ENCODE peak calls at places on chromosomes 13 and 19, in four cellular contexts. I is K562, X is H1, L is HepG2. B is an unnamed sample.

GRCh38 chr13:20840590-20840989 is 62.0 kb downstream of the XPO4 start:
- DNase-seq in I (no peak), X (no peak), L (no peak), B (no peak)

GRCh38 chr13:44280461-44280860 is 93.2 kb upstream of the SERP2 start:
- DNase-seq in I (no peak), X (no peak), L (peak), B (no peak)

GRCh38 chr19:1295169-1296012 is 9.7 kb downstream of the EFNA2 start:
- DNase-seq in I (peak), X (peak), L (no peak), B (no peak)

GRCh38 chr13:113051641-113052040 is 54.0 kb upstream of the F7 start:
- DNase-seq in I (no peak), X (no peak), L (no peak), B (no peak)

GRCh38 chr19:40613669-40614594 is 12.8 kb downstream of the LTBP4 start:
- DNase-seq in I (peak), X (peak), L (no peak), B (peak)

GRCh38 chr19:38774181-38774950 is 1.0 kb upstream of the LGALS7 start:
- DNase-seq in I (no peak), X (no peak), L (no peak), B (no peak)

GRCh38 chr13:98203641-98204326 is 26.7 kb upstream of the RNF113B start:
- DNase-seq in I (no peak), X (no peak), L (no peak), B (no peak)

GRCh38 chr13:47826481-47826880 is 174.6 kb downstream of the SUCLA2 start:
- DNase-seq in I (no peak), X (no peak), L (no peak), B (no peak)

GRCh38 chr19:43589680-43590079 is 6.3 kb downstream of the IRGQ start:
- DNase-seq in I (no peak), X (no peak), L (no peak), B (no peak)

GRCh38 chr13:87893982-87894527 is 222.9 kb downstream of the SLITRK5 start:
- DNase-seq in I (no peak), X (no peak), L (no peak), B (no peak)

GRCh38 chr19:49064768-49065611 is at the start of gene NTF4:
- DNase-seq in I (peak), X (peak), L (peak), B (no peak)

DNA sequence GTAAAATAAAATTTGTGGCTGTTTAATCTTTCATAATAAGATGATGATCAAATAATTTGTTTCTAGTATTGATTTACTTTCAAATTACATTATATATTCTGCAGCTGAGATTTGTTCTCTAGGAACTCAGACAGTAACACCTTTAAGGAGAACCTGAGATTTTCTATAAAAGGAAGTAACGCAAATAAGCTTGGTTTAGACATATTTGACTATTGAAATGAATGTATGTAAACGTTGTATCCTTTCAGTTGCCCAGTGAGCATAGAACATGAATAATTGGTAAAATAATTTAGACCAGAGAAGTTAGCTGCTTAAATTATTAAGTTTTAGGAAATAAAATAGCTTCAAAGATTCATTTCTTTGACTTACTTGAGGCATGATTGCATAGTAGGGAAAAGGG is 3.1 kb downstream of the CDK8 start:
- DNase-seq in I (no peak), X (no peak), L (no peak), B (no peak)
- TF ChIP-seq SRF in I (no peak), X (no peak), L (no peak), B (no peak)

GRCh38 chr13:33349996-33350826 is 64.7 kb upstream of the STARD13 start:
- DNase-seq in I (no peak), X (peak), L (no peak), B (no peak)
- TF ChIP-seq SRF in I (no peak), X (no peak), L (no peak), B (no peak)

GRCh38 chr13:94548382-94549240 is 47.3 kb downstream of the TGDS start:
- DNase-seq in I (no peak), X (no peak), L (peak), B (peak)

GRCh38 chr13:94553766-94554165 is 42.2 kb downstream of the TGDS start:
- DNase-seq in I (no peak), X (no peak), L (no peak), B (no peak)

GRCh38 chr13:94552095-94552494 is 43.9 kb downstream of the TGDS start:
- DNase-seq in I (no peak), X (no peak), L (no peak), B (no peak)

GRCh38 chr13:94549241-94550029 is 46.5 kb downstream of the TGDS start:
- DNase-seq in I (peak), X (peak), L (peak), B (peak)

GRCh38 chr13:94550030-94550738 is 45.8 kb downstream of the TGDS start:
- DNase-seq in I (no peak), X (no peak), L (peak), B (no peak)
- TF ChIP-seq SRF in I (no peak), X (no peak), L (no peak), B (no peak)

GRCh38 chr19:2337329-2337707 is 8.8 kb downstream of the SPPL2B start:
- DNase-seq in I (no peak), X (peak), L (peak), B (no peak)
- TF ChIP-seq SRF in I (no peak), X (no peak), L (no peak), B (no peak)

GRCh38 chr19:47111081-47111589 is 2.4 kb downstream of the ZC3H4 start:
- DNase-seq in I (peak), X (no peak), L (no peak), B (no peak)

GRCh38 chr19:47107953-47108746 is 5.4 kb downstream of the ZC3H4 start:
- DNase-seq in I (peak), X (no peak), L (no peak), B (no peak)

GRCh38 chr19:47110521-47111080 is 3.0 kb downstream of the ZC3H4 start:
- DNase-seq in I (peak), X (no peak), L (no peak), B (no peak)

GRCh38 chr19:47109177-47109540 is 4.4 kb downstream of the ZC3H4 start:
- DNase-seq in I (no peak), X (no peak), L (no peak), B (no peak)

GRCh38 chr19:47109541-47110375 is 3.8 kb downstream of the ZC3H4 start:
- DNase-seq in I (peak), X (no peak), L (no peak), B (no peak)
- TF ChIP-seq SRF in I (no peak), X (no peak), L (no peak), B (no peak)

GRCh38 chr19:8105471-8105870 is 43.9 kb downstream of the FBN3 start:
- DNase-seq in I (no peak), X (no peak), L (no peak), B (no peak)
- TF ChIP-seq SRF in I (no peak), X (no peak), L (no peak), B (no peak)

GRCh38 chr19:5048091-5048726 is 79.3 kb downstream of the KDM4B start:
- DNase-seq in I (peak), X (peak), L (peak), B (no peak)
- TF ChIP-seq SRF in I (no peak), X (peak), L (no peak), B (no peak)

GRCh38 chr13:78978381-78978998 is 319.5 kb upstream of the OBI1 start:
- DNase-seq in I (peak), X (no peak), L (peak), B (peak)
- TF ChIP-seq SRF in I (no peak), X (no peak), L (no peak), B (no peak)

DNA sequence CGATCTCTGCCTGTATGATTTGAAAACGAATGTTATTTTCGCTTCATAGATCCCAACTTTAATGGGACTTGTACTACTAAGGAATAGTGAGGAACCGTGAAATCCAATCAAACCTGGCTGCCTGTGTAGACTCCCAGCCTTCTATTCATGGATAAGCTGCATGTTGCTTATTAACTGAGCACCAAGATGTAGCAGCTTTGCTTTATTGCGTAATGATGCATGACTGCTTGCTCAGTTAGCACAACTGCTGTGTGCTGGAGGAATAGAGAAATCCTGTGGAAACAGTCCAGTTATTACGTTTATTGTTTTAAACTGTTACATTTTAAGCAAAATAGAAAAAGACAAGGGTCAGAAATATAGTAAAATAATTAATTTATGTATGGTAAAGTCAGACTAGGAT is 108.2 kb downstream of the SHISA2 start:
- DNase-seq in I (no peak), X (no peak), L (peak), B (no peak)
- TF ChIP-seq SRF in I (no peak), X (no peak), L (no peak), B (no peak)

GRCh38 chr19:13987101-13987890 is 18.8 kb downstream of the RFX1 start:
- DNase-seq in I (no peak), X (no peak), L (no peak), B (no peak)
- TF ChIP-seq SRF in I (no peak), X (no peak), L (no peak), B (no peak)